ENCODE peak calls at places on chromosomes 11 and 22, in nine cellular contexts. One of them, this sample, is unnamed.

GRCh38 chr11:88103337-88104206 is 71.7 kb downstream of the RAB38 start:
- DNase-seq in spleen: no peak
- DNase-seq in lower lobe of right lung: peak; percentile 54
- DNase-seq in iPS DF 6.9: peak; percentile 91
- DNase-seq in GM12865: peak; percentile 85
- DNase-seq in AG04450: peak; percentile 1
- DNase-seq in mesendoderm: peak; percentile 98
- DNase-seq in effector memory CD4-positive, alpha-beta T cell: no peak
- DNase-seq in adipocyte: peak; percentile 21
- DNase-seq in this sample: peak; percentile 55

GRCh38 chr11:46127150-46127638 is 5.9 kb upstream of the PHF21A start:
- DNase-seq in lower lobe of right lung: peak; percentile 48
- DNase-seq in mesendoderm: peak; percentile 75
- DNase-seq in effector memory CD4-positive, alpha-beta T cell: peak; percentile 47
- DNase-seq in AG04450: no peak
- DNase-seq in GM12865: peak; percentile 77
- DNase-seq in spleen: peak; percentile 77
- DNase-seq in adipocyte: peak; percentile 59
- DNase-seq in iPS DF 6.9: no peak
- DNase-seq in this sample: no peak

GRCh38 chr11:32426819-32427615 is 8.3 kb downstream of the WT1 start:
- DNase-seq in mesendoderm: peak; percentile 54
- DNase-seq in adipocyte: no peak
- DNase-seq in spleen: peak; percentile 67
- DNase-seq in effector memory CD4-positive, alpha-beta T cell: peak; percentile 23
- DNase-seq in lower lobe of right lung: no peak
- DNase-seq in GM12865: no peak
- DNase-seq in iPS DF 6.9: no peak
- DNase-seq in AG04450: no peak
- DNase-seq in this sample: peak; percentile 91

GRCh38 chr22:23180301-23180892 is at the start of gene BCR:
- DNase-seq in adipocyte: peak; percentile 89
- DNase-seq in GM12865: peak; percentile 77
- DNase-seq in iPS DF 6.9: no peak
- DNase-seq in spleen: peak; percentile 93
- DNase-seq in lower lobe of right lung: peak; percentile 85
- DNase-seq in AG04450: no peak
- DNase-seq in effector memory CD4-positive, alpha-beta T cell: peak; percentile 50
- DNase-seq in mesendoderm: peak; percentile 70
- DNase-seq in this sample: peak; percentile 95

GRCh38 chr11:14124345-14124744 is 161.8 kb downstream of the SPON1 start:
- DNase-seq in effector memory CD4-positive, alpha-beta T cell: no peak
- DNase-seq in adipocyte: no peak
- DNase-seq in mesendoderm: no peak
- DNase-seq in spleen: no peak
- DNase-seq in AG04450: no peak
- DNase-seq in iPS DF 6.9: no peak
- DNase-seq in GM12865: no peak
- DNase-seq in lower lobe of right lung: no peak
- DNase-seq in this sample: no peak

GRCh38 chr11:66637557-66638176 is 836 bp upstream of the RBM4 start:
- DNase-seq in adipocyte: no peak
- DNase-seq in effector memory CD4-positive, alpha-beta T cell: no peak
- DNase-seq in iPS DF 6.9: no peak
- DNase-seq in lower lobe of right lung: no peak
- DNase-seq in spleen: no peak
- DNase-seq in AG04450: no peak
- DNase-seq in mesendoderm: no peak
- DNase-seq in GM12865: no peak
- DNase-seq in this sample: no peak

GRCh38 chr11:127843483-127844396 is 743.6 kb downstream of the ETS1 start:
- DNase-seq in mesendoderm: peak; percentile 88
- DNase-seq in AG04450: peak; percentile 29
- DNase-seq in iPS DF 6.9: peak; percentile 55
- DNase-seq in spleen: peak; percentile 77
- DNase-seq in effector memory CD4-positive, alpha-beta T cell: no peak
- DNase-seq in GM12865: peak; percentile 72
- DNase-seq in adipocyte: peak; percentile 91
- DNase-seq in lower lobe of right lung: peak; percentile 75
- DNase-seq in this sample: peak; percentile 55

GRCh38 chr11:2725367-2726300 is 25.8 kb upstream of the KCNQ1OT1 start:
- DNase-seq in AG04450: peak; percentile 16
- DNase-seq in iPS DF 6.9: no peak
- DNase-seq in effector memory CD4-positive, alpha-beta T cell: no peak
- DNase-seq in spleen: no peak
- DNase-seq in mesendoderm: no peak
- DNase-seq in adipocyte: peak; percentile 43
- DNase-seq in lower lobe of right lung: no peak
- DNase-seq in GM12865: no peak
- DNase-seq in this sample: no peak

GRCh38 chr11:89633125-89633695 is 76.9 kb upstream of the TRIM77 start:
- DNase-seq in GM12865: no peak
- DNase-seq in spleen: no peak
- DNase-seq in effector memory CD4-positive, alpha-beta T cell: no peak
- DNase-seq in adipocyte: peak; percentile 59
- DNase-seq in AG04450: no peak
- DNase-seq in lower lobe of right lung: no peak
- DNase-seq in iPS DF 6.9: no peak
- DNase-seq in mesendoderm: no peak
- DNase-seq in this sample: no peak

DNA sequence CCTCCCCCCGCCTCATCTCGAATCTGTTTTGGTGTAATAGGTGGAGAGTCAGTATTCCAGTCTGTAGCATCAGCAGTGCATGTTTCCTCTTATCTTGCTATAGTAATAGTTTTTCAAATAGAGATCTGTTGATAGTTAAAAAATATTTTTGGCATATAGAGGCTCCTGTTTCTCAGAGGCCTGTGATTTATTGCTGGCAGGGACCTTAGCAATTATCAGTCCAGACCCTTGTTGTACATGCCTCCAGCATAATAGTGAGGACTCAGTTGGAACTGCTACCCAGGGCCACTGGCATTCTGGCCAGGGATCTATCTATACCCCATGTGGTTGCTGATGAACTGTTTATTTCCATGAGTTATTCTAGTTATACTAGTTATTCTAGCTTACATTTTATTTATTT is 52.6 kb downstream of the SPECC1L start:
- DNase-seq in adipocyte: no peak
- DNase-seq in mesendoderm: no peak
- DNase-seq in spleen: no peak
- DNase-seq in effector memory CD4-positive, alpha-beta T cell: no peak
- DNase-seq in GM12865: no peak
- DNase-seq in iPS DF 6.9: no peak
- DNase-seq in lower lobe of right lung: no peak
- DNase-seq in AG04450: no peak
- DNase-seq in this sample: no peak
- H3K4me3 ChIP-seq in adipocyte: no peak overlapping the region
- H3K4me3 ChIP-seq in mesendoderm: no peak overlapping the region
- H3K4me3 ChIP-seq in spleen: no peak overlapping the region
- H3K4me3 ChIP-seq in effector memory CD4-positive, alpha-beta T cell: no peak overlapping the region
- H3K4me3 ChIP-seq in GM12865: no peak overlapping the region
- H3K4me3 ChIP-seq in iPS DF 6.9: no peak overlapping the region
- H3K4me3 ChIP-seq in lower lobe of right lung: no peak overlapping the region
- H3K4me3 ChIP-seq in AG04450: no peak overlapping the region
- H3K4me3 ChIP-seq in this sample: no peak overlapping the region

DNA sequence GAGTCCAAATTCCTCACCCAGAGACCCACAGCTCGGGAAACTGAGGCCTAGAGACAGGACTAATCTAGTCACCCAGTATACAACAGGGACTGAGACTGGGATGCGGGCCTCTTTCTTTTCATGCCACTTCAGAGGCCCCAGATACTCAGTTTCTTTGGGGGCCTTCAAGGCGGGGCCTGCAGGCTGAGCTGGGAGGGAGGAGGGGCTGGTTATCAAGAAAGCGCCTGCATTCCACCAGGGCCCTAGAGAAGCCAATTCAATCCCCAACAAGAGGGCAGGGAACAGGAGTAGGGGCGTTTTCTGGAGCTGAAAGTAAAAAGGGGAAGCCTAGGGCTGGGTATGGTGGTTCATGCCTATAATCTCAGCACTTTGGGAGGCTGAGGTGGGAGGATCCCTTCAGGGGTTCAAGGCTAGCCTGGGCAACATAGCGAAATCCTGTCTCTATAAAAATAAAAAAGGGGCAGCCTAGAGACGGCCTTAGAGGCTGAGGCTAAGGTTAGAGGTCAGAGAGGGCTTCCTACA is 1.6 kb downstream of the ATG2A start:
- DNase-seq in AG04450: no peak
- DNase-seq in lower lobe of right lung: no peak
- DNase-seq in spleen: no peak
- DNase-seq in adipocyte: no peak
- DNase-seq in iPS DF 6.9: no peak
- DNase-seq in GM12865: no peak
- DNase-seq in mesendoderm: no peak
- DNase-seq in effector memory CD4-positive, alpha-beta T cell: no peak
- DNase-seq in this sample: peak; percentile 69
- H3K4me3 ChIP-seq in AG04450: peak overlapping the region; percentile 90
- H3K4me3 ChIP-seq in lower lobe of right lung: peak overlapping the region; percentile 95
- H3K4me3 ChIP-seq in spleen: peak overlapping the region; percentile 59
- H3K4me3 ChIP-seq in adipocyte: peak overlapping the region; percentile 95
- H3K4me3 ChIP-seq in iPS DF 6.9: no peak overlapping the region
- H3K4me3 ChIP-seq in GM12865: peak overlapping the region; percentile 64
- H3K4me3 ChIP-seq in mesendoderm: no peak overlapping the region
- H3K4me3 ChIP-seq in effector memory CD4-positive, alpha-beta T cell: no peak overlapping the region
- H3K4me3 ChIP-seq in this sample: peak overlapping the region; percentile 96

GRCh38 chr11:130449996-130450419 is 1.6 kb downstream of the ADAMTS15 start:
- DNase-seq in spleen: no peak
- DNase-seq in lower lobe of right lung: peak; percentile 81
- DNase-seq in AG04450: no peak
- DNase-seq in GM12865: no peak
- DNase-seq in effector memory CD4-positive, alpha-beta T cell: no peak
- DNase-seq in iPS DF 6.9: peak; percentile 74
- DNase-seq in adipocyte: peak; percentile 74
- DNase-seq in mesendoderm: peak; percentile 95
- DNase-seq in this sample: peak; percentile 93
- H3K4me3 ChIP-seq in spleen: peak overlapping the region; percentile 47
- H3K4me3 ChIP-seq in lower lobe of right lung: peak overlapping the region; percentile 65
- H3K4me3 ChIP-seq in AG04450: peak overlapping the region; percentile 60
- H3K4me3 ChIP-seq in GM12865: no peak overlapping the region
- H3K4me3 ChIP-seq in effector memory CD4-positive, alpha-beta T cell: no peak overlapping the region
- H3K4me3 ChIP-seq in iPS DF 6.9: no peak overlapping the region
- H3K4me3 ChIP-seq in adipocyte: peak overlapping the region; percentile 87
- H3K4me3 ChIP-seq in mesendoderm: peak overlapping the region; percentile 23
- H3K4me3 ChIP-seq in this sample: peak overlapping the region; percentile 56

GRCh38 chr11:80779907-80780615 is 1339.2 kb upstream of the TENM4 start:
- DNase-seq in effector memory CD4-positive, alpha-beta T cell: no peak
- DNase-seq in lower lobe of right lung: no peak
- DNase-seq in iPS DF 6.9: no peak
- DNase-seq in AG04450: no peak
- DNase-seq in adipocyte: no peak
- DNase-seq in mesendoderm: peak; percentile 26
- DNase-seq in GM12865: no peak
- DNase-seq in spleen: no peak
- DNase-seq in this sample: no peak

GRCh38 chr11:80778432-80778831 is 1337.6 kb upstream of the TENM4 start:
- DNase-seq in AG04450: no peak
- DNase-seq in effector memory CD4-positive, alpha-beta T cell: no peak
- DNase-seq in lower lobe of right lung: no peak
- DNase-seq in adipocyte: no peak
- DNase-seq in GM12865: peak; percentile 26
- DNase-seq in iPS DF 6.9: no peak
- DNase-seq in spleen: no peak
- DNase-seq in mesendoderm: peak; percentile 31
- DNase-seq in this sample: no peak

GRCh38 chr11:80783561-80783960 is 1342.7 kb upstream of the TENM4 start:
- DNase-seq in lower lobe of right lung: no peak
- DNase-seq in effector memory CD4-positive, alpha-beta T cell: no peak
- DNase-seq in AG04450: no peak
- DNase-seq in iPS DF 6.9: no peak
- DNase-seq in GM12865: no peak
- DNase-seq in spleen: no peak
- DNase-seq in adipocyte: no peak
- DNase-seq in mesendoderm: no peak
- DNase-seq in this sample: no peak

GRCh38 chr11:80782135-80782885 is 1341.5 kb upstream of the TENM4 start:
- DNase-seq in AG04450: no peak
- DNase-seq in effector memory CD4-positive, alpha-beta T cell: no peak
- DNase-seq in GM12865: no peak
- DNase-seq in lower lobe of right lung: no peak
- DNase-seq in adipocyte: no peak
- DNase-seq in spleen: no peak
- DNase-seq in iPS DF 6.9: no peak
- DNase-seq in mesendoderm: peak; percentile 78
- DNase-seq in this sample: peak; percentile 4
- H3K4me3 ChIP-seq in AG04450: no peak overlapping the region
- H3K4me3 ChIP-seq in effector memory CD4-positive, alpha-beta T cell: no peak overlapping the region
- H3K4me3 ChIP-seq in GM12865: no peak overlapping the region
- H3K4me3 ChIP-seq in lower lobe of right lung: no peak overlapping the region
- H3K4me3 ChIP-seq in adipocyte: no peak overlapping the region
- H3K4me3 ChIP-seq in spleen: no peak overlapping the region
- H3K4me3 ChIP-seq in iPS DF 6.9: no peak overlapping the region
- H3K4me3 ChIP-seq in mesendoderm: no peak overlapping the region
- H3K4me3 ChIP-seq in this sample: no peak overlapping the region

DNA sequence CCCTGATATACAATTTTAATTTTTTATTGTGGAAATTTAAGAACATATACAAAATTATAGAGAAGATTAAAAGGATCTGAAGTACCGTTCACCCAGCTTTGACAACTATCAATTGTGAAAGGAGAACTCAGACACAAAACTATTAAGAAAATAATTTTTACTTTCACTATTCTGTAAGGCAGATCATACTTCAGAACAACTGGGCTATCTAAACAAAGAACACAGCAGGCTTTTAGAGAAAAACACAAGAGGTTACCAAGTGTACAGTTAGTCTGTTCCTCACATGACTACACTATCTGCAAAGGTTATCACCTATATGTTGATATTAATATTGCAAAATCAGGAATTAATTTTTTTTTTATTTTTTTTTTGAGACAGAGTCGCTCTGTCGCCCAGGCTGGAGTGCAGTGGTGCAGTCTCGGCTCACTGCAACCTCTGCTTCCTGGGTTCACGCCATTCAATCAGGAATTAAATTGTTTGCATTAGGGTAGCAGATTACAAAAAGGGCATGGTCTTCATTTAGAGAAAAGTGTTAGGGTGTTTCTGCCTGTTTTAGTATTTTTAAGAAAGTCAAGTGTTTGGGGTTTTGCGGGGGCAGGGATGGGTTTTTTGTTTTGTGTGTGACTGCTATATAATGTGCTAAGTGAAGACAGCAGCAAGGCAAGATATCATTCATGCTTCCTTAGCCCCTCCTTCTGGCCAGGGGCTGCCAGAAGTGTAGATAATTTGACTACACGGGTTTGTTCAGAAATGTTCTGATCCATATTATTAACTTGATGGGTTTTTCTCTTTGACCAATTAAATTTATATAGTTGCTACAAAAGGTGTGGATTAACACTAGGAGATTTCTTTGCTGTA is 27.6 kb upstream of the SIK2 start:
- DNase-seq in spleen: no peak
- DNase-seq in effector memory CD4-positive, alpha-beta T cell: no peak
- DNase-seq in adipocyte: no peak
- DNase-seq in GM12865: no peak
- DNase-seq in iPS DF 6.9: no peak
- DNase-seq in mesendoderm: no peak
- DNase-seq in AG04450: no peak
- DNase-seq in lower lobe of right lung: no peak
- DNase-seq in this sample: no peak
- H3K4me3 ChIP-seq in spleen: no peak overlapping the region
- H3K4me3 ChIP-seq in effector memory CD4-positive, alpha-beta T cell: no peak overlapping the region
- H3K4me3 ChIP-seq in adipocyte: peak overlapping the region; percentile 77
- H3K4me3 ChIP-seq in GM12865: peak overlapping the region; percentile 26
- H3K4me3 ChIP-seq in iPS DF 6.9: no peak overlapping the region
- H3K4me3 ChIP-seq in mesendoderm: no peak overlapping the region
- H3K4me3 ChIP-seq in AG04450: no peak overlapping the region
- H3K4me3 ChIP-seq in lower lobe of right lung: peak overlapping the region; percentile 32
- H3K4me3 ChIP-seq in this sample: no peak overlapping the region

This sample was measured in H7.